ENCODE peak calls at places on chromosome 9, in ten cellular contexts. One of them, this sample, is unnamed.

GRCh38 chr9:134966697-134967546 is 49.2 kb upstream of the FCN1 start:
- DNase-seq in activated CD8-positive, alpha-beta T cell treated with anti-CD3 and anti-CD28 coated beads for 36 hours: no peak
- DNase-seq in brain microvascular endothelial cell: no peak
- DNase-seq in PC-9: no peak
- DNase-seq in B cell: no peak
- DNase-seq in RWPE1: no peak
- DNase-seq in endodermal cell: peak; percentile 35
- DNase-seq in AG04450: no peak
- DNase-seq in cardiac muscle cell: no peak
- DNase-seq in astrocyte of the spinal cord: no peak
- DNase-seq in this sample: no peak

GRCh38 chr9:35686222-35687203 is 3.2 kb downstream of the TPM2 start:
- DNase-seq in activated CD8-positive, alpha-beta T cell treated with anti-CD3 and anti-CD28 coated beads for 36 hours: no peak
- DNase-seq in brain microvascular endothelial cell: no peak
- DNase-seq in PC-9: no peak
- DNase-seq in B cell: no peak
- DNase-seq in RWPE1: no peak
- DNase-seq in endodermal cell: no peak
- DNase-seq in AG04450: no peak
- DNase-seq in cardiac muscle cell: peak; percentile 73
- DNase-seq in astrocyte of the spinal cord: peak; percentile 69
- DNase-seq in this sample: no peak

GRCh38 chr9:96875460-96876142 is 21.3 kb upstream of the ZNF782 start:
- DNase-seq in activated CD8-positive, alpha-beta T cell treated with anti-CD3 and anti-CD28 coated beads for 36 hours: peak; percentile 81
- DNase-seq in brain microvascular endothelial cell: peak; percentile 74
- DNase-seq in PC-9: peak; percentile 77
- DNase-seq in B cell: peak; percentile 45
- DNase-seq in RWPE1: peak; percentile 92
- DNase-seq in endodermal cell: peak; percentile 97
- DNase-seq in AG04450: peak; percentile 43
- DNase-seq in cardiac muscle cell: peak; percentile 81
- DNase-seq in astrocyte of the spinal cord: peak; percentile 83
- DNase-seq in this sample: peak; percentile 67

GRCh38 chr9:35733109-35733541 is 659 bp downstream of the CREB3 start:
- DNase-seq in activated CD8-positive, alpha-beta T cell treated with anti-CD3 and anti-CD28 coated beads for 36 hours: no peak
- DNase-seq in brain microvascular endothelial cell: peak; percentile 52
- DNase-seq in PC-9: peak; percentile 53
- DNase-seq in B cell: peak; percentile 27
- DNase-seq in RWPE1: peak; percentile 87
- DNase-seq in endodermal cell: peak; percentile 88
- DNase-seq in AG04450: no peak
- DNase-seq in cardiac muscle cell: peak; percentile 50
- DNase-seq in astrocyte of the spinal cord: peak; percentile 59
- DNase-seq in this sample: no peak

GRCh38 chr9:106799146-106799545 is 63.8 kb upstream of the ZNF462 start:
- DNase-seq in activated CD8-positive, alpha-beta T cell treated with anti-CD3 and anti-CD28 coated beads for 36 hours: no peak
- DNase-seq in brain microvascular endothelial cell: peak; percentile 82
- DNase-seq in PC-9: no peak
- DNase-seq in B cell: no peak
- DNase-seq in RWPE1: peak; percentile 85
- DNase-seq in endodermal cell: no peak
- DNase-seq in AG04450: peak; percentile 29
- DNase-seq in cardiac muscle cell: peak; percentile 87
- DNase-seq in astrocyte of the spinal cord: peak; percentile 85
- DNase-seq in this sample: peak; percentile 71

GRCh38 chr9:33377089-33377715 is 25.2 kb downstream of the AQP7 start:
- DNase-seq in activated CD8-positive, alpha-beta T cell treated with anti-CD3 and anti-CD28 coated beads for 36 hours: no peak
- DNase-seq in brain microvascular endothelial cell: no peak
- DNase-seq in PC-9: no peak
- DNase-seq in B cell: no peak
- DNase-seq in RWPE1: no peak
- DNase-seq in endodermal cell: no peak
- DNase-seq in AG04450: no peak
- DNase-seq in cardiac muscle cell: no peak
- DNase-seq in astrocyte of the spinal cord: no peak
- DNase-seq in this sample: no peak

GRCh38 chr9:115730396-115730795 is 423.2 kb upstream of the PAPPA start:
- DNase-seq in activated CD8-positive, alpha-beta T cell treated with anti-CD3 and anti-CD28 coated beads for 36 hours: no peak
- DNase-seq in brain microvascular endothelial cell: no peak
- DNase-seq in PC-9: no peak
- DNase-seq in B cell: no peak
- DNase-seq in RWPE1: no peak
- DNase-seq in endodermal cell: no peak
- DNase-seq in AG04450: no peak
- DNase-seq in cardiac muscle cell: no peak
- DNase-seq in astrocyte of the spinal cord: no peak
- DNase-seq in this sample: no peak

GRCh38 chr9:90001756-90002155 is 396.9 kb downstream of the GADD45G start:
- DNase-seq in activated CD8-positive, alpha-beta T cell treated with anti-CD3 and anti-CD28 coated beads for 36 hours: no peak
- DNase-seq in brain microvascular endothelial cell: no peak
- DNase-seq in PC-9: no peak
- DNase-seq in B cell: no peak
- DNase-seq in RWPE1: no peak
- DNase-seq in endodermal cell: no peak
- DNase-seq in AG04450: no peak
- DNase-seq in cardiac muscle cell: no peak
- DNase-seq in astrocyte of the spinal cord: no peak
- DNase-seq in this sample: no peak

GRCh38 chr9:97501177-97501971 is at the start of gene TMOD1:
- DNase-seq in activated CD8-positive, alpha-beta T cell treated with anti-CD3 and anti-CD28 coated beads for 36 hours: peak; percentile 50
- DNase-seq in brain microvascular endothelial cell: no peak
- DNase-seq in PC-9: peak; percentile 76
- DNase-seq in B cell: peak; percentile 63
- DNase-seq in RWPE1: peak; percentile 93
- DNase-seq in endodermal cell: peak; percentile 87
- DNase-seq in AG04450: no peak
- DNase-seq in cardiac muscle cell: peak; percentile 49
- DNase-seq in astrocyte of the spinal cord: peak; percentile 13
- DNase-seq in this sample: no peak

GRCh38 chr9:78221425-78221824 is 14.4 kb upstream of the CEP78 start:
- DNase-seq in activated CD8-positive, alpha-beta T cell treated with anti-CD3 and anti-CD28 coated beads for 36 hours: no peak
- DNase-seq in brain microvascular endothelial cell: no peak
- DNase-seq in PC-9: no peak
- DNase-seq in B cell: no peak
- DNase-seq in RWPE1: no peak
- DNase-seq in endodermal cell: no peak
- DNase-seq in AG04450: no peak
- DNase-seq in cardiac muscle cell: peak; percentile 29
- DNase-seq in astrocyte of the spinal cord: no peak
- DNase-seq in this sample: no peak

GRCh38 chr9:108130896-108131295 is 641.3 kb upstream of the KLF4 start:
- DNase-seq in activated CD8-positive, alpha-beta T cell treated with anti-CD3 and anti-CD28 coated beads for 36 hours: no peak
- DNase-seq in brain microvascular endothelial cell: no peak
- DNase-seq in PC-9: no peak
- DNase-seq in B cell: no peak
- DNase-seq in RWPE1: no peak
- DNase-seq in endodermal cell: no peak
- DNase-seq in AG04450: no peak
- DNase-seq in cardiac muscle cell: no peak
- DNase-seq in astrocyte of the spinal cord: no peak
- DNase-seq in this sample: no peak

GRCh38 chr9:108119530-108120113 is 630.1 kb upstream of the KLF4 start:
- DNase-seq in activated CD8-positive, alpha-beta T cell treated with anti-CD3 and anti-CD28 coated beads for 36 hours: no peak
- DNase-seq in brain microvascular endothelial cell: no peak
- DNase-seq in PC-9: no peak
- DNase-seq in B cell: no peak
- DNase-seq in RWPE1: no peak
- DNase-seq in endodermal cell: no peak
- DNase-seq in AG04450: no peak
- DNase-seq in cardiac muscle cell: peak; percentile 18
- DNase-seq in astrocyte of the spinal cord: no peak
- DNase-seq in this sample: no peak

DNA sequence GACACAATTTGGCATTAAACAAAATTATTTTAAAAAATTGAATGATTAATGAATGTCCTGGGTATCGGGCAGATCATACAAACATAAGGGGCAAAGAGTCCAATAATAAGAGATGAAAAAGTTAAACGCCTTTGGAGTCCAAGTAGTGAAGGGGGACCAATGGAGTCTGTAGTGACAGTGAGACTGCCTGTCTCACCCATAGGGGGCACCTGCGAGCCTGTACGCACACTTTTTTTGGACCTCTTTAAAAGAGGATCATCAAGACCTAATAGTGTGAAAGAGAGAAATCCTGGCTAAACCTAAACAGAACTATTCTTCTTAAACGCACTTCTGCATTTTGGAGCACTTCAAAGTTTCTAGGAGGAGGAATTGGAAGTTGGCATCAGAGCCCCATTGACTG is 636.0 kb upstream of the KLF4 start:
- DNase-seq in activated CD8-positive, alpha-beta T cell treated with anti-CD3 and anti-CD28 coated beads for 36 hours: no peak
- DNase-seq in brain microvascular endothelial cell: no peak
- DNase-seq in PC-9: no peak
- DNase-seq in B cell: no peak
- DNase-seq in RWPE1: no peak
- DNase-seq in endodermal cell: peak; percentile 70
- DNase-seq in AG04450: no peak
- DNase-seq in cardiac muscle cell: no peak
- DNase-seq in astrocyte of the spinal cord: no peak
- DNase-seq in this sample: no peak
- TF ChIP-seq CTCF in activated CD8-positive, alpha-beta T cell treated with anti-CD3 and anti-CD28 coated beads for 36 hours: no peak
- TF ChIP-seq CTCF in brain microvascular endothelial cell: peak; percentile 61
- TF ChIP-seq CTCF in PC-9: peak; percentile 65
- TF ChIP-seq CTCF in B cell: no peak
- TF ChIP-seq CTCF in RWPE1: peak; percentile 28
- TF ChIP-seq CTCF in endodermal cell: peak; percentile 81
- TF ChIP-seq CTCF in AG04450: peak; percentile 41
- TF ChIP-seq CTCF in cardiac muscle cell: peak; percentile 45
- TF ChIP-seq CTCF in astrocyte of the spinal cord: peak; percentile 35
- TF ChIP-seq CTCF in this sample: peak; percentile 50

DNA sequence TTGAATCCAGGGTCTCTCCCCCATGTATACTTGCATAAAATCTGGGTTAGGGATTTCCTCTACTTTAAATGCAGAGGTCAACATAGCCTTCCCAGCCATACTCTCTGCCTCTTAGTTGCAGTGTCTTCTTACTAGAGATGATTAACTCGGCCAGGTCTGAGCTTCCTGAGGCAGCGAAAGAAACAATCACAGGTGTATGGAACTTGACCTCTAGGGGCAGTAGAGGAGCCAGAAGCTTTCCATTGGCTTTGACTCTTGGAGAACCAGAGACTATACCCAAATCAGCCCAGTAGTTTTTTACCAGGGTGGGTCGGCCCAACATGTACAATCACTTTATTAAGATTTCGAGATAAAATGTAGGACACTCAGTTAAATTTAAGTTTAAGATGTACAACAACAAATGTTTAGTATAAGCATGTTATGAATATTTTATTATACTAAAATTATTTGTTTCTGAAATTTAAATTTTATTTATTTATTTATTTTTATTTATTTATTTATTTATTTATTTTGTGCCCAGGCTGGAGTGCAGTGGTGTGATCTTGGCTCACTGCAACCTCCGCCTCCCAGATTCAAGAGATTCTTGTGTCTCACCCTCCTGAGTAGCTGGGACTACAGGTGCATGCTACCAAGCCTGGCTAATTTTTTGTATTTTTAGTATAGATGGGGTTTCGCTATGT is 48.0 kb upstream of the DMRT3 start:
- DNase-seq in activated CD8-positive, alpha-beta T cell treated with anti-CD3 and anti-CD28 coated beads for 36 hours: peak; percentile 14
- DNase-seq in brain microvascular endothelial cell: no peak
- DNase-seq in PC-9: no peak
- DNase-seq in B cell: peak; percentile 3
- DNase-seq in RWPE1: peak; percentile 5
- DNase-seq in endodermal cell: peak; percentile 83
- DNase-seq in AG04450: no peak
- DNase-seq in cardiac muscle cell: peak; percentile 1
- DNase-seq in astrocyte of the spinal cord: no peak
- DNase-seq in this sample: no peak
- TF ChIP-seq CTCF in activated CD8-positive, alpha-beta T cell treated with anti-CD3 and anti-CD28 coated beads for 36 hours: peak; percentile 57
- TF ChIP-seq CTCF in brain microvascular endothelial cell: peak; percentile 29
- TF ChIP-seq CTCF in PC-9: peak; percentile 49
- TF ChIP-seq CTCF in B cell: peak; percentile 42
- TF ChIP-seq CTCF in RWPE1: peak; percentile 21
- TF ChIP-seq CTCF in endodermal cell: peak; percentile 88
- TF ChIP-seq CTCF in AG04450: peak; percentile 47
- TF ChIP-seq CTCF in cardiac muscle cell: peak; percentile 44
- TF ChIP-seq CTCF in astrocyte of the spinal cord: peak; percentile 35
- TF ChIP-seq CTCF in this sample: peak; percentile 49

GRCh38 chr9:100014846-100015245 is 84.0 kb downstream of the ERP44 start:
- DNase-seq in activated CD8-positive, alpha-beta T cell treated with anti-CD3 and anti-CD28 coated beads for 36 hours: no peak
- DNase-seq in brain microvascular endothelial cell: no peak
- DNase-seq in PC-9: no peak
- DNase-seq in B cell: no peak
- DNase-seq in RWPE1: no peak
- DNase-seq in endodermal cell: no peak
- DNase-seq in AG04450: no peak
- DNase-seq in cardiac muscle cell: no peak
- DNase-seq in astrocyte of the spinal cord: no peak
- DNase-seq in this sample: peak; percentile 17

GRCh38 chr9:100013573-100013972 is 85.2 kb downstream of the ERP44 start:
- DNase-seq in activated CD8-positive, alpha-beta T cell treated with anti-CD3 and anti-CD28 coated beads for 36 hours: no peak
- DNase-seq in brain microvascular endothelial cell: no peak
- DNase-seq in PC-9: no peak
- DNase-seq in B cell: no peak
- DNase-seq in RWPE1: no peak
- DNase-seq in endodermal cell: no peak
- DNase-seq in AG04450: no peak
- DNase-seq in cardiac muscle cell: no peak
- DNase-seq in astrocyte of the spinal cord: no peak
- DNase-seq in this sample: no peak

DNA sequence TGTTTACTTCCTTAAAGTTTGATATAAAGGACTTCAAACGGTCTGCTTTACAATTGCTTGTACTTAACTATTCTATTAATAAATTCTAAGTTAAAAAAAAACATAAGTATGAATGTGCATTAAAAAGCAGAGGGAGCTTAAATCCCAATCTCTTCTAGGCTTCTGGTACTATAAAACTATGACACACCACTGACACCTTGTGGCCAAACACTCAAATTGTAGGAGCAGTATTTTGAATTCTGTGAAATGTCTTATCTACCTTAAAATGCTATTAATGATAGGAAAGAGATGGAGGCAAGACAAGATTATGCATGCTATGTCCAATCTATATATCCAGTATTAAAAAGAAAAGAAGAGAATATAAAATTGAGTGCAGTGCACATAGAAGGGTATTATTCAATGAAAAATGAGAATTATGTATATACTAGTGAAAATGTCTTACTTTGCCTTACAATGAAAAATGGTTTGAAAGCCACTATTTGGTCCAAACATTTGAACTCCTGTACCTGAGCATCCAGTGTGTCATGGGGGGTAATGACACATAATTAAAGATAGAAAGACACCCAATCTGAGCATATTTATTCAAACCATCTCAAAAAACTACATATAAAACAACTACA is 87.6 kb downstream of the ERP44 start:
- DNase-seq in activated CD8-positive, alpha-beta T cell treated with anti-CD3 and anti-CD28 coated beads for 36 hours: peak; percentile 46
- DNase-seq in brain microvascular endothelial cell: peak; percentile 24
- DNase-seq in PC-9: peak; percentile 5
- DNase-seq in B cell: peak; percentile 66
- DNase-seq in RWPE1: peak; percentile 48
- DNase-seq in endodermal cell: peak; percentile 60
- DNase-seq in AG04450: no peak
- DNase-seq in cardiac muscle cell: peak; percentile 70
- DNase-seq in astrocyte of the spinal cord: peak; percentile 68
- DNase-seq in this sample: peak; percentile 23
- TF ChIP-seq CTCF in activated CD8-positive, alpha-beta T cell treated with anti-CD3 and anti-CD28 coated beads for 36 hours: peak; percentile 92
- TF ChIP-seq CTCF in brain microvascular endothelial cell: peak; percentile 55
- TF ChIP-seq CTCF in PC-9: peak; percentile 79
- TF ChIP-seq CTCF in B cell: peak; percentile 82
- TF ChIP-seq CTCF in RWPE1: peak; percentile 63
- TF ChIP-seq CTCF in endodermal cell: peak; percentile 93
- TF ChIP-seq CTCF in AG04450: peak; percentile 47
- TF ChIP-seq CTCF in cardiac muscle cell: peak; percentile 54
- TF ChIP-seq CTCF in astrocyte of the spinal cord: peak; percentile 49
- TF ChIP-seq CTCF in this sample: peak; percentile 63

GRCh38 chr9:121620777-121621437 is 30.5 kb upstream of the DAB2IP start:
- DNase-seq in activated CD8-positive, alpha-beta T cell treated with anti-CD3 and anti-CD28 coated beads for 36 hours: peak; percentile 20
- DNase-seq in brain microvascular endothelial cell: no peak
- DNase-seq in PC-9: peak; percentile 39
- DNase-seq in B cell: no peak
- DNase-seq in RWPE1: peak; percentile 64
- DNase-seq in endodermal cell: peak; percentile 88
- DNase-seq in AG04450: no peak
- DNase-seq in cardiac muscle cell: peak; percentile 49
- DNase-seq in astrocyte of the spinal cord: no peak
- DNase-seq in this sample: no peak
- TF ChIP-seq CTCF in activated CD8-positive, alpha-beta T cell treated with anti-CD3 and anti-CD28 coated beads for 36 hours: peak; percentile 34
- TF ChIP-seq CTCF in brain microvascular endothelial cell: peak; percentile 79
- TF ChIP-seq CTCF in PC-9: peak; percentile 59
- TF ChIP-seq CTCF in B cell: no peak
- TF ChIP-seq CTCF in RWPE1: no peak
- TF ChIP-seq CTCF in endodermal cell: peak; percentile 83
- TF ChIP-seq CTCF in AG04450: peak; percentile 66
- TF ChIP-seq CTCF in cardiac muscle cell: peak; percentile 55
- TF ChIP-seq CTCF in astrocyte of the spinal cord: peak; percentile 70
- TF ChIP-seq CTCF in this sample: peak; percentile 78

This sample was measured in retinal pigment epithelial cell.